ENCODE peak calls at places on chromosomes 2 and 18, in five cellular contexts. One of them, this sample, is unnamed.

GRCh38 chr18:76328145-76328544 is 166.9 kb downstream of the ZNF516 start:
- DNase-seq in SK-N-SH: no peak
- DNase-seq in GM23248: no peak
- DNase-seq in MM.1S: no peak
- DNase-seq in PC-3: no peak
- DNase-seq in this sample: no peak

GRCh38 chr2:212242739-212243138 is 295.9 kb downstream of the ERBB4 start:
- DNase-seq in SK-N-SH: no peak
- DNase-seq in GM23248: no peak
- DNase-seq in MM.1S: no peak
- DNase-seq in PC-3: no peak
- DNase-seq in this sample: no peak

GRCh38 chr2:121491566-121491965 is 39.1 kb upstream of the RNU4ATAC start:
- DNase-seq in SK-N-SH: peak; percentile 28
- DNase-seq in GM23248: no peak
- DNase-seq in MM.1S: no peak
- DNase-seq in PC-3: no peak
- DNase-seq in this sample: no peak

GRCh38 chr2:165957030-165957675 is 3.6 kb upstream of the TTC21B start:
- DNase-seq in SK-N-SH: no peak
- DNase-seq in GM23248: no peak
- DNase-seq in MM.1S: no peak
- DNase-seq in PC-3: no peak
- DNase-seq in this sample: peak; percentile 19

GRCh38 chr18:51711298-51711889 is 513.9 kb upstream of the MEX3C start:
- DNase-seq in SK-N-SH: no peak
- DNase-seq in GM23248: no peak
- DNase-seq in MM.1S: no peak
- DNase-seq in PC-3: no peak
- DNase-seq in this sample: no peak

GRCh38 chr2:132886574-132886973 is 216.6 kb upstream of the LYPD1 start:
- DNase-seq in SK-N-SH: no peak
- DNase-seq in GM23248: no peak
- DNase-seq in MM.1S: no peak
- DNase-seq in PC-3: no peak
- DNase-seq in this sample: no peak

GRCh38 chr18:76412818-76413565 is 82.0 kb downstream of the ZNF516 start:
- DNase-seq in SK-N-SH: no peak
- DNase-seq in GM23248: peak; percentile 79
- DNase-seq in MM.1S: no peak
- DNase-seq in PC-3: no peak
- DNase-seq in this sample: no peak

GRCh38 chr2:241123816-241124536 is 21.9 kb upstream of the MTERF4 start:
- DNase-seq in SK-N-SH: no peak
- DNase-seq in GM23248: peak; percentile 18
- DNase-seq in MM.1S: no peak
- DNase-seq in PC-3: no peak
- DNase-seq in this sample: no peak

GRCh38 chr2:240799183-240799740 is 20.8 kb downstream of the KIF1A start:
- DNase-seq in SK-N-SH: no peak
- DNase-seq in GM23248: no peak
- DNase-seq in MM.1S: no peak
- DNase-seq in PC-3: no peak
- DNase-seq in this sample: no peak

GRCh38 chr2:26237868-26238267 is 6.6 kb downstream of the HADHA start:
- DNase-seq in SK-N-SH: no peak
- DNase-seq in GM23248: no peak
- DNase-seq in MM.1S: no peak
- DNase-seq in PC-3: no peak
- DNase-seq in this sample: no peak

GRCh38 chr2:128456281-128456680 is 137.6 kb upstream of the HS6ST1 start:
- DNase-seq in SK-N-SH: no peak
- DNase-seq in GM23248: no peak
- DNase-seq in MM.1S: no peak
- DNase-seq in PC-3: no peak
- DNase-seq in this sample: no peak

GRCh38 chr18:48165104-48165866 is 234.8 kb upstream of the SMAD2 start:
- DNase-seq in SK-N-SH: no peak
- DNase-seq in GM23248: no peak
- DNase-seq in MM.1S: no peak
- DNase-seq in PC-3: no peak
- DNase-seq in this sample: no peak

GRCh38 chr2:152348388-152348787 is 13.4 kb downstream of the FMNL2 start:
- DNase-seq in SK-N-SH: no peak
- DNase-seq in GM23248: peak; percentile 25
- DNase-seq in MM.1S: no peak
- DNase-seq in PC-3: no peak
- DNase-seq in this sample: no peak

GRCh38 chr2:1731963-1732768 is 12.1 kb downstream of the PXDN start:
- DNase-seq in SK-N-SH: peak; percentile 84
- DNase-seq in GM23248: peak; percentile 86
- DNase-seq in MM.1S: no peak
- DNase-seq in PC-3: no peak
- DNase-seq in this sample: no peak

GRCh38 chr2:54063967-54064535 is 51.4 kb upstream of the ACYP2 start:
- DNase-seq in SK-N-SH: no peak
- DNase-seq in GM23248: no peak
- DNase-seq in MM.1S: no peak
- DNase-seq in PC-3: no peak
- DNase-seq in this sample: no peak

GRCh38 chr2:55111570-55112228 is 61.4 kb upstream of the RTN4 start:
- DNase-seq in SK-N-SH: no peak
- DNase-seq in GM23248: peak; percentile 97
- DNase-seq in MM.1S: no peak
- DNase-seq in PC-3: peak; percentile 89
- DNase-seq in this sample: no peak

GRCh38 chr2:28664120-28664842 is 87.3 kb upstream of the PPP1CB start:
- DNase-seq in SK-N-SH: peak; percentile 80
- DNase-seq in GM23248: peak; percentile 44
- DNase-seq in MM.1S: no peak
- DNase-seq in PC-3: no peak
- DNase-seq in this sample: no peak

GRCh38 chr18:31683968-31684278 is 458 bp downstream of the B4GALT6 start:
- DNase-seq in SK-N-SH: no peak
- DNase-seq in GM23248: no peak
- DNase-seq in MM.1S: no peak
- DNase-seq in PC-3: no peak
- DNase-seq in this sample: peak; percentile 40

GRCh38 chr18:31683106-31683505 is 1.3 kb downstream of the B4GALT6 start:
- DNase-seq in SK-N-SH: no peak
- DNase-seq in GM23248: no peak
- DNase-seq in MM.1S: no peak
- DNase-seq in PC-3: no peak
- DNase-seq in this sample: no peak

GRCh38 chr18:31686572-31686971 is 2.2 kb upstream of the B4GALT6 start:
- DNase-seq in SK-N-SH: no peak
- DNase-seq in GM23248: no peak
- DNase-seq in MM.1S: no peak
- DNase-seq in PC-3: peak; percentile 25
- DNase-seq in this sample: no peak

GRCh38 chr18:31685097-31686082 is 1.0 kb upstream of the B4GALT6 start:
- DNase-seq in SK-N-SH: peak; percentile 95
- DNase-seq in GM23248: peak; percentile 85
- DNase-seq in MM.1S: peak; percentile 85
- DNase-seq in PC-3: peak; percentile 48
- DNase-seq in this sample: peak; percentile 78

DNA sequence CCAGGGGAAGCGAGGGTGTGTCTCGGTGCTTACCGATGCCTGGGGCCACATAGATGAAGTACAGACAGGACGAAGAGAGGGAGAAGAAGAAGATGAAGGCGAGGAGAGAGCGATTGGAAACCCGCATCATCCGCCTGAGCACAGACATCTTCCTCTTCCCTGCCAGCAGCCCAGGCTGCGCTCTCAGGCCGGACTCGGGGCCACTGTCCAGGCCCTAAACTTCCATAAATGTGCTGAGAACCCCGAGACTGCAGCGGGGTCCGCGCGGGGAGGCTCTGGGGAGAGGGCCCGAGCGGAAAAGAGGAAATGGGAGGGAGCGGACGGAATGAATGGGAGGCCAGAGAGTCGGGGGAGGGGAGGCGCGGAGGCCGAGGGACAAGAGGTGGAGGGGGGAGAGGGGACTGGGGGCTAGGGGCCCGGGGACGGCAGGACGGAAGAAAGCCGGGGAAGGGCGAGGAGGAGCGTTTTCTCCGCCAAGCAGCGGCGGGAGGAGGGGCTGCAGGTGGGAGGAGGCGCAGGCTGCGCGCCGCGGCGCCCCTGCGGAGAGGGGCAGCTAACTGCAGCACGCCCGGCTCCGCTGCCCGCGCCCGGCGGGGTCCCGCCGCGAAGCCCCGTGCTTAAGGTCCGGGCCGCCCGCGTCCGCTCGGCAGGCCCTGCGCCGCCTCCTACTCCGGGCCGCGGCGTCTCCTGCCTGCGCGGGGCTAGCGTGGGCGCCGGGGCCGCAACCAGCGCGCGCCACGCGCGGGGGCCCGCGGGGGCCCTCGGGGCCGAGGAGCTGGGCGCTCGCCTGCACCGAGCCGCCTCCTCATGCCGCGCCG is at the start of gene B4GALT6:
- DNase-seq in SK-N-SH: peak; percentile 83
- DNase-seq in GM23248: peak; percentile 41
- DNase-seq in MM.1S: peak; percentile 31
- DNase-seq in PC-3: peak; percentile 11
- DNase-seq in this sample: peak; percentile 56
- H3K9ac ChIP-seq in SK-N-SH: peak within 1 kb of the TSS; percentile 69
- H3K9ac ChIP-seq in GM23248: peak within 1 kb of the TSS; percentile 40
- H3K9ac ChIP-seq in MM.1S: peak within 1 kb of the TSS; percentile 45
- H3K9ac ChIP-seq in PC-3: peak within 1 kb of the TSS; percentile 20
- H3K9ac ChIP-seq in this sample: peak within 1 kb of the TSS; percentile 69

GRCh38 chr2:224833986-224834385 is 117.8 kb upstream of the CCDC195 start:
- DNase-seq in SK-N-SH: no peak
- DNase-seq in GM23248: peak; percentile 21
- DNase-seq in MM.1S: no peak
- DNase-seq in PC-3: no peak
- DNase-seq in this sample: no peak

GRCh38 chr2:224837558-224837957 is 121.4 kb upstream of the CCDC195 start:
- DNase-seq in SK-N-SH: no peak
- DNase-seq in GM23248: peak; percentile 94
- DNase-seq in MM.1S: no peak
- DNase-seq in PC-3: peak; percentile 73
- DNase-seq in this sample: no peak

GRCh38 chr2:224836263-224836662 is 120.1 kb upstream of the CCDC195 start:
- DNase-seq in SK-N-SH: no peak
- DNase-seq in GM23248: peak; percentile 68
- DNase-seq in MM.1S: no peak
- DNase-seq in PC-3: peak; percentile 11
- DNase-seq in this sample: no peak

GRCh38 chr2:224837066-224837465 is 120.9 kb upstream of the CCDC195 start:
- DNase-seq in SK-N-SH: no peak
- DNase-seq in GM23248: no peak
- DNase-seq in MM.1S: no peak
- DNase-seq in PC-3: no peak
- DNase-seq in this sample: no peak

DNA sequence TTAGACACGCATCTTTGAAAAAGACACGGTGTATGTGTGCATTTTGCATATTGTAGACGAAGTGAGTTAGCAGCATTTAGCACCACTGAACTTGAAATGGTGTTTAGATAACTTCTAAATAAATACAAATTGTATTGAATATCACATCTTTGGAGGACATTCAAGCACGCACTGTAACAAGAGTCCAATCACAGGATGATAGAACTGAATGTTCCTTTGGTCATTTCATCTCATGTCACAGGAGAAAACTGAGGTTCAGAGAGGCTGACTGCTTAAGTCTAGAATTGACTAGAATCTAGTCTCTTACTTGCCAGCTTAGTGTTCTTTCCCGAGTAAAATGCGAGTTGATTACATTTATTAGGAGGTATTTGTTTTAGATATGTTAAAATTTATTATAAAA is 119.2 kb upstream of the CCDC195 start:
- DNase-seq in SK-N-SH: no peak
- DNase-seq in GM23248: no peak
- DNase-seq in MM.1S: no peak
- DNase-seq in PC-3: no peak
- DNase-seq in this sample: no peak
- H3K9me2 ChIP-seq in SK-N-SH: no peaks in the 10 kb centered on the region
- H3K9me2 ChIP-seq in GM23248: no peaks in the 10 kb centered on the region
- H3K9me2 ChIP-seq in MM.1S: no peaks in the 10 kb centered on the region
- H3K9me2 ChIP-seq in PC-3: no peaks in the 10 kb centered on the region
- H3K9me2 ChIP-seq in this sample: no peaks in the 10 kb centered on the region

GRCh38 chr18:79970419-79971133 is 6.1 kb downstream of the HSBP1L1 start:
- DNase-seq in SK-N-SH: no peak
- DNase-seq in GM23248: no peak
- DNase-seq in MM.1S: no peak
- DNase-seq in PC-3: no peak
- DNase-seq in this sample: no peak

GRCh38 chr18:79973517-79973916 is 9.1 kb downstream of the HSBP1L1 start:
- DNase-seq in SK-N-SH: no peak
- DNase-seq in GM23248: no peak
- DNase-seq in MM.1S: no peak
- DNase-seq in PC-3: no peak
- DNase-seq in this sample: no peak

GRCh38 chr18:79972720-79973119 is 8.3 kb downstream of the HSBP1L1 start:
- DNase-seq in SK-N-SH: no peak
- DNase-seq in GM23248: no peak
- DNase-seq in MM.1S: no peak
- DNase-seq in PC-3: no peak
- DNase-seq in this sample: no peak

GRCh38 chr18:79971211-79971952 is 6.9 kb downstream of the HSBP1L1 start:
- DNase-seq in SK-N-SH: no peak
- DNase-seq in GM23248: no peak
- DNase-seq in MM.1S: no peak
- DNase-seq in PC-3: no peak
- DNase-seq in this sample: no peak

DNA sequence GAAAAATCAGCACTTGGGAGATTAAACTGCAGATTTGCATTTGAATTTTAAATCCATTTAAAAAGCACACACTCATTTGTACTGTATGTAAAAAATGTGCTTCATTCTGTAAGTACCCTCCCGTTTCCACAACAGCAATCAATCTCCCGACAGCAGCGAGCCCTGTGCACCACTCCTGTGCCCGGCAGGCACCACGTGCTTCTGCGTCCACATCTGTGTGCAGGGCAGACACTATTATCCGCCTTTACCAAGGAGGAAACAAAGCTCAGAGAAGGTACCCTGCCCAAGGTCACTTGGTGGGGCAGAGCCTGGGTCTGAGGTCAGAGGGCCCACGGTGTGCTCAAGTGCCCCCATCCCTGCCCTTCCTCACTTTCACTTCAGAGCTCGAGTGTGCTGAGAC is 7.5 kb downstream of the HSBP1L1 start:
- DNase-seq in SK-N-SH: no peak
- DNase-seq in GM23248: no peak
- DNase-seq in MM.1S: no peak
- DNase-seq in PC-3: no peak
- DNase-seq in this sample: no peak
- H3K79me2 ChIP-seq in SK-N-SH: peaks cover 51% of the 10 kb centered on the region
- H3K79me2 ChIP-seq in GM23248: peaks cover 67% of the 10 kb centered on the region
- H3K79me2 ChIP-seq in MM.1S: peaks cover 46% of the 10 kb centered on the region
- H3K79me2 ChIP-seq in PC-3: peaks cover 39% of the 10 kb centered on the region
- H3K79me2 ChIP-seq in this sample: peaks cover 52% of the 10 kb centered on the region

DNA sequence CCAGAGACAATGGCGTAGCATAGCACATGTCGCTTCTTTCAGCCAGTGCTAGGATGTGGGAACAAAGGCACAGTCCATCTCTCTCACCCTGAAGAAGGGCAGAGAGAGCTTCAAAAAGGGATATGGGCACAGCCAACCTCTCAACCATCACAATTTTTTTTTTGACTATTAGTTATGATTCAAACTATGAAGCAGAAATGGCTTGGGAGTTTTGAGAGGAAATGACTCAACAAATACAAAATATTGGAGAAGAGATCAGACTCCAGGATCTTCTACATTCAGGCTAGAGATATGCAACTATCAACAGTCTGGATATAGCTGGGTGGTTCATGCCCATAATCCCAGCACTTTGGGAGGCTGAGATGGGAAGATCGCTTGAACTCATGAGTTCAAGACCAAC is 109.1 kb downstream of the MCFD2 start:
- DNase-seq in SK-N-SH: peak; percentile 3
- DNase-seq in GM23248: peak; percentile 73
- DNase-seq in MM.1S: no peak
- DNase-seq in PC-3: peak; percentile 75
- DNase-seq in this sample: no peak
- H3K9ac ChIP-seq in SK-N-SH: peak overlapping the region; percentile 68
- H3K9ac ChIP-seq in GM23248: peak overlapping the region; percentile 56
- H3K9ac ChIP-seq in MM.1S: no peak overlapping the region
- H3K9ac ChIP-seq in PC-3: no peak overlapping the region
- H3K9ac ChIP-seq in this sample: no peak overlapping the region

This sample was measured in Karpas-422.